ENCODE peak calls at places on chromosomes 11 and 22, in eight cellular contexts. One of them, this sample, is unnamed.
A peak's percentile ranks its signal among the peaks of the same experiment; 100 is the strongest.

GRCh38 chr11:44950036-44950624 is 553 bp downstream of the TP53I11 start:
- DNase-seq in activated CD4-positive, alpha-beta T cell treated with anti-CD3 and anti-CD28 coated beads for 24 hours: no peak
- DNase-seq in NCI-H774: peak; percentile 5
- DNase-seq in kidney glomerular epithelial cell: no peak
- DNase-seq in H7: peak; percentile 89
- DNase-seq in NCI-H1105 treated with DMSO at 0.1 percent for 48 hours: peak; percentile 36
- DNase-seq in amygdala: no peak
- DNase-seq in right lobe of liver: peak; percentile 54
- DNase-seq in this sample: no peak

GRCh38 chr11:125317416-125317815 is 152.9 kb downstream of the PKNOX2 start:
- DNase-seq in activated CD4-positive, alpha-beta T cell treated with anti-CD3 and anti-CD28 coated beads for 24 hours: no peak
- DNase-seq in NCI-H774: no peak
- DNase-seq in kidney glomerular epithelial cell: no peak
- DNase-seq in H7: no peak
- DNase-seq in NCI-H1105 treated with DMSO at 0.1 percent for 48 hours: no peak
- DNase-seq in amygdala: no peak
- DNase-seq in right lobe of liver: no peak
- DNase-seq in this sample: no peak

GRCh38 chr11:32385998-32386397 is 49.3 kb downstream of the WT1 start:
- DNase-seq in activated CD4-positive, alpha-beta T cell treated with anti-CD3 and anti-CD28 coated beads for 24 hours: no peak
- DNase-seq in NCI-H774: no peak
- DNase-seq in kidney glomerular epithelial cell: peak; percentile 50
- DNase-seq in H7: peak; percentile 68
- DNase-seq in NCI-H1105 treated with DMSO at 0.1 percent for 48 hours: peak; percentile 3
- DNase-seq in amygdala: no peak
- DNase-seq in right lobe of liver: no peak
- DNase-seq in this sample: no peak

GRCh38 chr22:37741312-37741795 is 44.5 kb downstream of the TRIOBP start:
- DNase-seq in activated CD4-positive, alpha-beta T cell treated with anti-CD3 and anti-CD28 coated beads for 24 hours: no peak
- DNase-seq in NCI-H774: peak; percentile 15
- DNase-seq in kidney glomerular epithelial cell: no peak
- DNase-seq in H7: peak; percentile 76
- DNase-seq in NCI-H1105 treated with DMSO at 0.1 percent for 48 hours: peak; percentile 57
- DNase-seq in amygdala: no peak
- DNase-seq in right lobe of liver: peak; percentile 77
- DNase-seq in this sample: no peak

GRCh38 chr11:2697871-2698270 is 1.9 kb downstream of the KCNQ1OT1 start:
- DNase-seq in activated CD4-positive, alpha-beta T cell treated with anti-CD3 and anti-CD28 coated beads for 24 hours: no peak
- DNase-seq in NCI-H774: no peak
- DNase-seq in kidney glomerular epithelial cell: no peak
- DNase-seq in H7: no peak
- DNase-seq in NCI-H1105 treated with DMSO at 0.1 percent for 48 hours: no peak
- DNase-seq in amygdala: no peak
- DNase-seq in right lobe of liver: no peak
- DNase-seq in this sample: no peak

GRCh38 chr11:2526808-2527381 is 82.1 kb downstream of the KCNQ1 start:
- DNase-seq in activated CD4-positive, alpha-beta T cell treated with anti-CD3 and anti-CD28 coated beads for 24 hours: no peak
- DNase-seq in NCI-H774: no peak
- DNase-seq in kidney glomerular epithelial cell: no peak
- DNase-seq in H7: peak; percentile 81
- DNase-seq in NCI-H1105 treated with DMSO at 0.1 percent for 48 hours: no peak
- DNase-seq in amygdala: no peak
- DNase-seq in right lobe of liver: peak; percentile 54
- DNase-seq in this sample: no peak

GRCh38 chr22:27327981-27328721 is 473.4 kb downstream of the MN1 start:
- DNase-seq in activated CD4-positive, alpha-beta T cell treated with anti-CD3 and anti-CD28 coated beads for 24 hours: no peak
- DNase-seq in NCI-H774: no peak
- DNase-seq in kidney glomerular epithelial cell: no peak
- DNase-seq in H7: no peak
- DNase-seq in NCI-H1105 treated with DMSO at 0.1 percent for 48 hours: no peak
- DNase-seq in amygdala: no peak
- DNase-seq in right lobe of liver: no peak
- DNase-seq in this sample: no peak

GRCh38 chr22:24424901-24425775 is 2.3 kb upstream of the ADORA2A start:
- DNase-seq in activated CD4-positive, alpha-beta T cell treated with anti-CD3 and anti-CD28 coated beads for 24 hours: no peak
- DNase-seq in NCI-H774: no peak
- DNase-seq in kidney glomerular epithelial cell: no peak
- DNase-seq in H7: peak; percentile 72
- DNase-seq in NCI-H1105 treated with DMSO at 0.1 percent for 48 hours: no peak
- DNase-seq in amygdala: no peak
- DNase-seq in right lobe of liver: no peak
- DNase-seq in this sample: no peak